ENCODE peak calls at places on chromosomes 11 and 22, in nine cellular contexts. One of them, this sample, is unnamed.
A peak's percentile ranks its signal among the peaks of the same experiment; 100 is the strongest.

GRCh38 chr11:110147965-110148709 is 54.9 kb downstream of the ZC3H12C start:
- DNase-seq in AG10803: peak; percentile 77
- DNase-seq in kidney glomerular epithelial cell: peak; percentile 26
- DNase-seq in NCI-H460: no peak
- DNase-seq in GM12891: no peak
- DNase-seq in activated CD8-positive, alpha-beta memory T cell treated with anti-CD3 and anti-CD28 coated beads for 1 hour: no peak
- DNase-seq in NCI-H1436: no peak
- DNase-seq in left ventricle myocardium inferior: no peak
- DNase-seq in sciatic nerve: no peak
- DNase-seq in this sample: peak; percentile 33

GRCh38 chr11:726278-726915 is 20.4 kb downstream of the EPS8L2 start:
- DNase-seq in AG10803: no peak
- DNase-seq in kidney glomerular epithelial cell: no peak
- DNase-seq in NCI-H460: no peak
- DNase-seq in GM12891: no peak
- DNase-seq in activated CD8-positive, alpha-beta memory T cell treated with anti-CD3 and anti-CD28 coated beads for 1 hour: peak; percentile 42
- DNase-seq in NCI-H1436: no peak
- DNase-seq in left ventricle myocardium inferior: no peak
- DNase-seq in sciatic nerve: peak; percentile 77
- DNase-seq in this sample: no peak

GRCh38 chr11:75779960-75780359 is 11.4 kb downstream of the DGAT2 start:
- DNase-seq in AG10803: no peak
- DNase-seq in kidney glomerular epithelial cell: no peak
- DNase-seq in NCI-H460: no peak
- DNase-seq in GM12891: no peak
- DNase-seq in activated CD8-positive, alpha-beta memory T cell treated with anti-CD3 and anti-CD28 coated beads for 1 hour: no peak
- DNase-seq in NCI-H1436: no peak
- DNase-seq in left ventricle myocardium inferior: no peak
- DNase-seq in sciatic nerve: no peak
- DNase-seq in this sample: no peak

GRCh38 chr11:66543263-66544107 is 2.4 kb downstream of the ZDHHC24 start:
- DNase-seq in AG10803: no peak
- DNase-seq in kidney glomerular epithelial cell: peak; percentile 39
- DNase-seq in NCI-H460: no peak
- DNase-seq in GM12891: peak; percentile 73
- DNase-seq in activated CD8-positive, alpha-beta memory T cell treated with anti-CD3 and anti-CD28 coated beads for 1 hour: peak; percentile 51
- DNase-seq in NCI-H1436: no peak
- DNase-seq in left ventricle myocardium inferior: peak; percentile 28
- DNase-seq in sciatic nerve: peak; percentile 73
- DNase-seq in this sample: peak; percentile 95

GRCh38 chr11:34492806-34493414 is 20.7 kb downstream of the ELF5 start:
- DNase-seq in AG10803: peak; percentile 65
- DNase-seq in kidney glomerular epithelial cell: peak; percentile 66
- DNase-seq in NCI-H460: peak; percentile 56
- DNase-seq in GM12891: peak; percentile 32
- DNase-seq in activated CD8-positive, alpha-beta memory T cell treated with anti-CD3 and anti-CD28 coated beads for 1 hour: peak; percentile 8
- DNase-seq in NCI-H1436: peak; percentile 50
- DNase-seq in left ventricle myocardium inferior: no peak
- DNase-seq in sciatic nerve: peak; percentile 81
- DNase-seq in this sample: peak; percentile 76

GRCh38 chr11:18352581-18352980 is 30.2 kb downstream of the GTF2H1 start:
- DNase-seq in AG10803: peak; percentile 34
- DNase-seq in kidney glomerular epithelial cell: peak; percentile 48
- DNase-seq in NCI-H460: no peak
- DNase-seq in GM12891: no peak
- DNase-seq in activated CD8-positive, alpha-beta memory T cell treated with anti-CD3 and anti-CD28 coated beads for 1 hour: no peak
- DNase-seq in NCI-H1436: no peak
- DNase-seq in left ventricle myocardium inferior: no peak
- DNase-seq in sciatic nerve: no peak
- DNase-seq in this sample: peak; percentile 24

GRCh38 chr22:43978558-43978957 is 23.3 kb downstream of the SAMM50 start:
- DNase-seq in AG10803: no peak
- DNase-seq in kidney glomerular epithelial cell: no peak
- DNase-seq in NCI-H460: no peak
- DNase-seq in GM12891: no peak
- DNase-seq in activated CD8-positive, alpha-beta memory T cell treated with anti-CD3 and anti-CD28 coated beads for 1 hour: no peak
- DNase-seq in NCI-H1436: no peak
- DNase-seq in left ventricle myocardium inferior: no peak
- DNase-seq in sciatic nerve: peak; percentile 4
- DNase-seq in this sample: no peak

GRCh38 chr11:75066061-75066460 is 30.6 kb downstream of the OR2AT4 start:
- DNase-seq in AG10803: no peak
- DNase-seq in kidney glomerular epithelial cell: no peak
- DNase-seq in NCI-H460: no peak
- DNase-seq in GM12891: no peak
- DNase-seq in activated CD8-positive, alpha-beta memory T cell treated with anti-CD3 and anti-CD28 coated beads for 1 hour: no peak
- DNase-seq in NCI-H1436: no peak
- DNase-seq in left ventricle myocardium inferior: no peak
- DNase-seq in sciatic nerve: no peak
- DNase-seq in this sample: no peak

GRCh38 chr22:45451988-45452387 is 38.5 kb downstream of the RIBC2 start:
- DNase-seq in AG10803: no peak
- DNase-seq in kidney glomerular epithelial cell: no peak
- DNase-seq in NCI-H460: no peak
- DNase-seq in GM12891: no peak
- DNase-seq in activated CD8-positive, alpha-beta memory T cell treated with anti-CD3 and anti-CD28 coated beads for 1 hour: no peak
- DNase-seq in NCI-H1436: no peak
- DNase-seq in left ventricle myocardium inferior: no peak
- DNase-seq in sciatic nerve: no peak
- DNase-seq in this sample: no peak

GRCh38 chr11:102187416-102188125 is 77.3 kb downstream of the YAP1 start:
- DNase-seq in AG10803: peak; percentile 74
- DNase-seq in kidney glomerular epithelial cell: no peak
- DNase-seq in NCI-H460: no peak
- DNase-seq in GM12891: no peak
- DNase-seq in activated CD8-positive, alpha-beta memory T cell treated with anti-CD3 and anti-CD28 coated beads for 1 hour: no peak
- DNase-seq in NCI-H1436: no peak
- DNase-seq in left ventricle myocardium inferior: no peak
- DNase-seq in sciatic nerve: no peak
- DNase-seq in this sample: no peak

GRCh38 chr22:33002035-33002434 is 56.1 kb downstream of the SYN3 start:
- DNase-seq in AG10803: no peak
- DNase-seq in kidney glomerular epithelial cell: no peak
- DNase-seq in NCI-H460: no peak
- DNase-seq in GM12891: no peak
- DNase-seq in activated CD8-positive, alpha-beta memory T cell treated with anti-CD3 and anti-CD28 coated beads for 1 hour: no peak
- DNase-seq in NCI-H1436: no peak
- DNase-seq in left ventricle myocardium inferior: no peak
- DNase-seq in sciatic nerve: no peak
- DNase-seq in this sample: no peak

GRCh38 chr22:35578836-35579575 is 38.1 kb downstream of the MB start:
- DNase-seq in AG10803: no peak
- DNase-seq in kidney glomerular epithelial cell: no peak
- DNase-seq in NCI-H460: no peak
- DNase-seq in GM12891: no peak
- DNase-seq in activated CD8-positive, alpha-beta memory T cell treated with anti-CD3 and anti-CD28 coated beads for 1 hour: no peak
- DNase-seq in NCI-H1436: no peak
- DNase-seq in left ventricle myocardium inferior: peak; percentile 58
- DNase-seq in sciatic nerve: no peak
- DNase-seq in this sample: no peak

GRCh38 chr11:128593281-128593680 is 5.9 kb upstream of the ETS1 start:
- DNase-seq in AG10803: peak; percentile 77
- DNase-seq in kidney glomerular epithelial cell: no peak
- DNase-seq in NCI-H460: no peak
- DNase-seq in GM12891: no peak
- DNase-seq in activated CD8-positive, alpha-beta memory T cell treated with anti-CD3 and anti-CD28 coated beads for 1 hour: no peak
- DNase-seq in NCI-H1436: no peak
- DNase-seq in left ventricle myocardium inferior: no peak
- DNase-seq in sciatic nerve: no peak
- DNase-seq in this sample: no peak

GRCh38 chr11:86610559-86611341 is 61.7 kb downstream of the ME3 start:
- DNase-seq in AG10803: no peak
- DNase-seq in kidney glomerular epithelial cell: no peak
- DNase-seq in NCI-H460: no peak
- DNase-seq in GM12891: no peak
- DNase-seq in activated CD8-positive, alpha-beta memory T cell treated with anti-CD3 and anti-CD28 coated beads for 1 hour: no peak
- DNase-seq in NCI-H1436: no peak
- DNase-seq in left ventricle myocardium inferior: no peak
- DNase-seq in sciatic nerve: no peak
- DNase-seq in this sample: no peak

GRCh38 chr11:126655807-126656128 is 300.3 kb downstream of the ST3GAL4 start:
- DNase-seq in AG10803: no peak
- DNase-seq in kidney glomerular epithelial cell: no peak
- DNase-seq in NCI-H460: no peak
- DNase-seq in GM12891: no peak
- DNase-seq in activated CD8-positive, alpha-beta memory T cell treated with anti-CD3 and anti-CD28 coated beads for 1 hour: no peak
- DNase-seq in NCI-H1436: peak; percentile 20
- DNase-seq in left ventricle myocardium inferior: no peak
- DNase-seq in sciatic nerve: no peak
- DNase-seq in this sample: no peak

GRCh38 chr22:48746789-48747425 is 1080.8 kb downstream of the BRD1 start:
- DNase-seq in AG10803: no peak
- DNase-seq in kidney glomerular epithelial cell: no peak
- DNase-seq in NCI-H460: no peak
- DNase-seq in GM12891: no peak
- DNase-seq in activated CD8-positive, alpha-beta memory T cell treated with anti-CD3 and anti-CD28 coated beads for 1 hour: no peak
- DNase-seq in NCI-H1436: no peak
- DNase-seq in left ventricle myocardium inferior: no peak
- DNase-seq in sciatic nerve: no peak
- DNase-seq in this sample: no peak

GRCh38 chr11:42524534-42525227 is 787.1 kb upstream of the API5 start:
- DNase-seq in AG10803: peak; percentile 53
- DNase-seq in kidney glomerular epithelial cell: peak; percentile 78
- DNase-seq in NCI-H460: peak; percentile 47
- DNase-seq in GM12891: peak; percentile 8
- DNase-seq in activated CD8-positive, alpha-beta memory T cell treated with anti-CD3 and anti-CD28 coated beads for 1 hour: no peak
- DNase-seq in NCI-H1436: peak; percentile 21
- DNase-seq in left ventricle myocardium inferior: peak; percentile 12
- DNase-seq in sciatic nerve: peak; percentile 51
- DNase-seq in this sample: peak; percentile 31

GRCh38 chr22:48093981-48094380 is 1331.5 kb downstream of the TBC1D22A start:
- DNase-seq in AG10803: no peak
- DNase-seq in kidney glomerular epithelial cell: no peak
- DNase-seq in NCI-H460: no peak
- DNase-seq in GM12891: no peak
- DNase-seq in activated CD8-positive, alpha-beta memory T cell treated with anti-CD3 and anti-CD28 coated beads for 1 hour: no peak
- DNase-seq in NCI-H1436: no peak
- DNase-seq in left ventricle myocardium inferior: no peak
- DNase-seq in sciatic nerve: no peak
- DNase-seq in this sample: no peak

GRCh38 chr22:37519268-37520195 is at the start of gene CARD10:
- DNase-seq in AG10803: no peak
- DNase-seq in kidney glomerular epithelial cell: peak; percentile 30
- DNase-seq in NCI-H460: no peak
- DNase-seq in GM12891: peak; percentile 58
- DNase-seq in activated CD8-positive, alpha-beta memory T cell treated with anti-CD3 and anti-CD28 coated beads for 1 hour: no peak
- DNase-seq in NCI-H1436: no peak
- DNase-seq in left ventricle myocardium inferior: peak; percentile 50
- DNase-seq in sciatic nerve: no peak
- DNase-seq in this sample: peak; percentile 77

GRCh38 chr11:19311306-19312030 is 70.7 kb upstream of the E2F8 start:
- DNase-seq in AG10803: peak; percentile 51
- DNase-seq in kidney glomerular epithelial cell: peak; percentile 42
- DNase-seq in NCI-H460: peak; percentile 48
- DNase-seq in GM12891: peak; percentile 25
- DNase-seq in activated CD8-positive, alpha-beta memory T cell treated with anti-CD3 and anti-CD28 coated beads for 1 hour: no peak
- DNase-seq in NCI-H1436: peak; percentile 26
- DNase-seq in left ventricle myocardium inferior: peak; percentile 52
- DNase-seq in sciatic nerve: peak; percentile 87
- DNase-seq in this sample: peak; percentile 66

GRCh38 chr11:120244476-120244875 is 4.5 kb downstream of the POU2F3 start:
- DNase-seq in AG10803: peak; percentile 7
- DNase-seq in kidney glomerular epithelial cell: peak; percentile 35
- DNase-seq in NCI-H460: no peak
- DNase-seq in GM12891: no peak
- DNase-seq in activated CD8-positive, alpha-beta memory T cell treated with anti-CD3 and anti-CD28 coated beads for 1 hour: no peak
- DNase-seq in NCI-H1436: no peak
- DNase-seq in left ventricle myocardium inferior: no peak
- DNase-seq in sciatic nerve: no peak
- DNase-seq in this sample: no peak